ENCODE peak calls at places on chromosomes 4 and X, in nine cellular contexts. One of them, this sample, is unnamed.
A peak's percentile ranks its signal among the peaks of the same experiment; 100 is the strongest.

GRCh38 chr4:683982-684571 is 4.9 kb downstream of the SLC49A3 start:
- DNase-seq in HCT116: peak; percentile 51
- DNase-seq in sigmoid colon: peak; percentile 76
- DNase-seq in GM23338: peak; percentile 92
- DNase-seq in HL-60: peak; percentile 27
- DNase-seq in K562: peak; percentile 77
- DNase-seq in transverse colon: peak; percentile 80
- DNase-seq in prostate gland: peak; percentile 62
- DNase-seq in stomach: peak; percentile 74
- DNase-seq in this sample: no peak

GRCh38 chr4:102869569-102870227 is 906 bp downstream of the CISD2 start:
- DNase-seq in HCT116: no peak
- DNase-seq in sigmoid colon: no peak
- DNase-seq in GM23338: peak; percentile 45
- DNase-seq in HL-60: no peak
- DNase-seq in K562: peak; percentile 65
- DNase-seq in transverse colon: no peak
- DNase-seq in prostate gland: no peak
- DNase-seq in stomach: no peak
- DNase-seq in this sample: no peak

GRCh38 chr4:148800943-148801342 is 358.7 kb upstream of the NR3C2 start:
- DNase-seq in HCT116: no peak
- DNase-seq in sigmoid colon: no peak
- DNase-seq in GM23338: no peak
- DNase-seq in HL-60: no peak
- DNase-seq in K562: no peak
- DNase-seq in transverse colon: no peak
- DNase-seq in prostate gland: no peak
- DNase-seq in stomach: no peak
- DNase-seq in this sample: no peak

GRCh38 chrX:10356979-10357378 is 200.2 kb downstream of the CLCN4 start:
- DNase-seq in HCT116: no peak
- DNase-seq in sigmoid colon: no peak
- DNase-seq in GM23338: no peak
- DNase-seq in HL-60: no peak
- DNase-seq in K562: no peak
- DNase-seq in transverse colon: no peak
- DNase-seq in prostate gland: no peak
- DNase-seq in stomach: no peak
- DNase-seq in this sample: no peak

GRCh38 chr4:184028571-184028996 is 123.5 kb downstream of the STOX2 start:
- DNase-seq in HCT116: no peak
- DNase-seq in sigmoid colon: no peak
- DNase-seq in GM23338: no peak
- DNase-seq in HL-60: peak; percentile 74
- DNase-seq in K562: no peak
- DNase-seq in transverse colon: no peak
- DNase-seq in prostate gland: no peak
- DNase-seq in stomach: no peak
- DNase-seq in this sample: no peak

GRCh38 chr4:139740531-139741041 is 75.0 kb downstream of the MGST2 start:
- DNase-seq in HCT116: no peak
- DNase-seq in sigmoid colon: peak; percentile 92
- DNase-seq in GM23338: no peak
- DNase-seq in HL-60: peak; percentile 23
- DNase-seq in K562: no peak
- DNase-seq in transverse colon: peak; percentile 39
- DNase-seq in prostate gland: peak; percentile 87
- DNase-seq in stomach: peak; percentile 56
- DNase-seq in this sample: no peak

GRCh38 chr4:70829492-70829891 is 10.2 kb downstream of the GRSF1 start:
- DNase-seq in HCT116: no peak
- DNase-seq in sigmoid colon: no peak
- DNase-seq in GM23338: no peak
- DNase-seq in HL-60: no peak
- DNase-seq in K562: no peak
- DNase-seq in transverse colon: no peak
- DNase-seq in prostate gland: no peak
- DNase-seq in stomach: no peak
- DNase-seq in this sample: no peak

GRCh38 chr4:110840221-110840654 is 217.4 kb upstream of the PITX2 start:
- DNase-seq in HCT116: no peak
- DNase-seq in sigmoid colon: no peak
- DNase-seq in GM23338: no peak
- DNase-seq in HL-60: no peak
- DNase-seq in K562: no peak
- DNase-seq in transverse colon: no peak
- DNase-seq in prostate gland: no peak
- DNase-seq in stomach: no peak
- DNase-seq in this sample: no peak

GRCh38 chr4:115126487-115126886 is 13.1 kb upstream of the NDST4 start:
- DNase-seq in HCT116: no peak
- DNase-seq in sigmoid colon: no peak
- DNase-seq in GM23338: no peak
- DNase-seq in HL-60: no peak
- DNase-seq in K562: no peak
- DNase-seq in transverse colon: no peak
- DNase-seq in prostate gland: no peak
- DNase-seq in stomach: no peak
- DNase-seq in this sample: no peak

GRCh38 chr4:9762823-9763475 is 18.5 kb upstream of the DRD5 start:
- DNase-seq in HCT116: peak; percentile 70
- DNase-seq in sigmoid colon: no peak
- DNase-seq in GM23338: peak; percentile 87
- DNase-seq in HL-60: peak; percentile 69
- DNase-seq in K562: peak; percentile 46
- DNase-seq in transverse colon: peak; percentile 63
- DNase-seq in prostate gland: peak; percentile 67
- DNase-seq in stomach: peak; percentile 51
- DNase-seq in this sample: peak; percentile 45

GRCh38 chrX:12113321-12113720 is 25.0 kb upstream of the FRMPD4 start:
- DNase-seq in HCT116: no peak
- DNase-seq in sigmoid colon: no peak
- DNase-seq in GM23338: no peak
- DNase-seq in HL-60: no peak
- DNase-seq in K562: no peak
- DNase-seq in transverse colon: no peak
- DNase-seq in prostate gland: no peak
- DNase-seq in stomach: no peak
- DNase-seq in this sample: no peak

GRCh38 chr4:173252024-173252935 is 81.9 kb downstream of the HMGB2 start:
- DNase-seq in HCT116: peak; percentile 99
- DNase-seq in sigmoid colon: peak; percentile 78
- DNase-seq in GM23338: peak; percentile 52
- DNase-seq in HL-60: peak; percentile 64
- DNase-seq in K562: peak; percentile 63
- DNase-seq in transverse colon: peak; percentile 46
- DNase-seq in prostate gland: peak; percentile 36
- DNase-seq in stomach: peak; percentile 84
- DNase-seq in this sample: peak; percentile 95
- TF ChIP-seq POLR2AphosphoS5 in HCT116: peak; percentile 90
- TF ChIP-seq POLR2AphosphoS5 in sigmoid colon: peak; percentile 34
- TF ChIP-seq POLR2AphosphoS5 in GM23338: no peak
- TF ChIP-seq POLR2AphosphoS5 in HL-60: peak; percentile 49
- TF ChIP-seq POLR2AphosphoS5 in K562: peak; percentile 88
- TF ChIP-seq POLR2AphosphoS5 in transverse colon: peak; percentile 72
- TF ChIP-seq POLR2AphosphoS5 in prostate gland: peak; percentile 40
- TF ChIP-seq POLR2AphosphoS5 in stomach: peak; percentile 84
- TF ChIP-seq POLR2AphosphoS5 in this sample: peak; percentile 94

DNA sequence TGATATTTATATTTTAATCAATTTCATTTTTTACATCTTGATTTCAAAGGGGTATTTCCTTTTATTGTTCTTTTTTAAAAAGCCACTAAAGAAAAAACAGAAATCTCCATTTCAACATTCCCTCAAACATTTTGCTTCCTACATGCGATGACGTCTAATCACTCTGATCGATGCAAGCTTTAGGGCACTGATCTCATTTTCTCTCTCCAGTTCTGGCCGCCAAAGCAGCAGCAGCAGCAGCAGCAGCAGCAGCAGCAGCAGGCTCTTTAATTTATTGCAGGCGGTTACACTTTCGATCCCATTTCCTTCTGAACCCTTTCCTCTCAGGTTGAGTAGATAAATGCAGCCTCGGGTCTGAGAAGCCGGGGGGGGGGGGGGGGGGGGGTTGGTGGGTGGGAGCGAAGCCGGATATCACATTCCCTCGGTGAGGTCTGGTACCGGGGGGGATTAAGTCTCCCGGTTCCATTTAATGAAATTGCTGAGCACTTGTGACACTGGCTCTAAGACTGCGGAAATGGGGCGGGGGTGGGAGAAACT is 3.4 kb upstream of the PCDH7 start:
- DNase-seq in HCT116: no peak
- DNase-seq in sigmoid colon: no peak
- DNase-seq in GM23338: peak; percentile 57
- DNase-seq in HL-60: no peak
- DNase-seq in K562: no peak
- DNase-seq in transverse colon: no peak
- DNase-seq in prostate gland: no peak
- DNase-seq in stomach: no peak
- DNase-seq in this sample: no peak
- H3K4me3 ChIP-seq in HCT116: peak overlapping the region; percentile 17
- H3K4me3 ChIP-seq in sigmoid colon: peak overlapping the region; percentile 73
- H3K4me3 ChIP-seq in GM23338: peak overlapping the region; percentile 96
- H3K4me3 ChIP-seq in HL-60: peak overlapping the region; percentile 53
- H3K4me3 ChIP-seq in K562: no peak overlapping the region
- H3K4me3 ChIP-seq in transverse colon: peak overlapping the region; percentile 45
- H3K4me3 ChIP-seq in prostate gland: peak overlapping the region; percentile 49
- H3K4me3 ChIP-seq in stomach: peak overlapping the region; percentile 68
- H3K4me3 ChIP-seq in this sample: peak overlapping the region; percentile 74

GRCh38 chr4:26368685-26369084 is 47.9 kb downstream of the RBPJ start:
- DNase-seq in HCT116: no peak
- DNase-seq in sigmoid colon: no peak
- DNase-seq in GM23338: no peak
- DNase-seq in HL-60: no peak
- DNase-seq in K562: no peak
- DNase-seq in transverse colon: no peak
- DNase-seq in prostate gland: no peak
- DNase-seq in stomach: no peak
- DNase-seq in this sample: no peak
- H3K27ac ChIP-seq in HCT116: no peak overlapping the region
- H3K27ac ChIP-seq in sigmoid colon: no peak overlapping the region
- H3K27ac ChIP-seq in GM23338: peak overlapping the region; percentile 35
- H3K27ac ChIP-seq in HL-60: no peak overlapping the region
- H3K27ac ChIP-seq in K562: no peak overlapping the region
- H3K27ac ChIP-seq in transverse colon: no peak overlapping the region
- H3K27ac ChIP-seq in prostate gland: no peak overlapping the region
- H3K27ac ChIP-seq in stomach: no peak overlapping the region
- H3K27ac ChIP-seq in this sample: no peak overlapping the region

GRCh38 chrX:48648299-48648698 is 35.3 kb upstream of the WAS start:
- DNase-seq in HCT116: no peak
- DNase-seq in sigmoid colon: peak; percentile 74
- DNase-seq in GM23338: peak; percentile 77
- DNase-seq in HL-60: peak; percentile 50
- DNase-seq in K562: peak; percentile 12
- DNase-seq in transverse colon: peak; percentile 21
- DNase-seq in prostate gland: no peak
- DNase-seq in stomach: peak; percentile 27
- DNase-seq in this sample: no peak
- TF ChIP-seq POLR2AphosphoS5 in HCT116: no peak
- TF ChIP-seq POLR2AphosphoS5 in sigmoid colon: no peak
- TF ChIP-seq POLR2AphosphoS5 in GM23338: no peak
- TF ChIP-seq POLR2AphosphoS5 in HL-60: no peak
- TF ChIP-seq POLR2AphosphoS5 in K562: no peak
- TF ChIP-seq POLR2AphosphoS5 in transverse colon: no peak
- TF ChIP-seq POLR2AphosphoS5 in prostate gland: no peak
- TF ChIP-seq POLR2AphosphoS5 in stomach: no peak
- TF ChIP-seq POLR2AphosphoS5 in this sample: no peak

DNA sequence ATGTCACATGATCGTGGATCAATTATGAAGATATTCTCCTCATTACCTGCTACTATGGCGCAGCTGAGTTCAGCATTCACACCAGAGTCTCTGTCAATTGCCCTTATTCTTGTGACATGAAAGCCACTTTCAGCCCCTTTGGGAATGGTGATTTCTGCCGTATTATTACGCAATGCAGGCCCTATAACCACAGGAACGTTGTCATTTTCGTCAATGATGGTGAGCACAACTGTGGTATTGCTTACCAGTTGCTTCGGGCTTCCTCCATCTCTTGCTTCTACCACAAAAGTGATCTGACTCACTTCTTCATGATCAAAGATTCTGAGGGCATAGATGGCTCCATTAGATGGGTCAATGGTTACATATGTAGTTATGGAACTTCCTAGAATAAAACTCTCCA is 2.1 kb downstream of the PCDH18 start:
- DNase-seq in HCT116: no peak
- DNase-seq in sigmoid colon: no peak
- DNase-seq in GM23338: no peak
- DNase-seq in HL-60: no peak
- DNase-seq in K562: no peak
- DNase-seq in transverse colon: no peak
- DNase-seq in prostate gland: no peak
- DNase-seq in stomach: no peak
- DNase-seq in this sample: no peak
- H3K4me3 ChIP-seq in HCT116: no peak overlapping the region
- H3K4me3 ChIP-seq in sigmoid colon: peak overlapping the region; percentile 52
- H3K4me3 ChIP-seq in GM23338: peak overlapping the region; percentile 80
- H3K4me3 ChIP-seq in HL-60: no peak overlapping the region
- H3K4me3 ChIP-seq in K562: no peak overlapping the region
- H3K4me3 ChIP-seq in transverse colon: peak overlapping the region; percentile 34
- H3K4me3 ChIP-seq in prostate gland: peak overlapping the region; percentile 40
- H3K4me3 ChIP-seq in stomach: peak overlapping the region; percentile 54
- H3K4me3 ChIP-seq in this sample: peak overlapping the region; percentile 72